ENCODE peak calls at places on chromosomes 7 and 10, in eight cellular contexts. Z is transverse colon, O is sigmoid colon, A is stomach, I is GM12891, K is HCT116, U is GM12878, W is prostate gland. Y is an unnamed sample.

GRCh38 chr10:13984647-13985155 is 346.0 kb downstream of the FRMD4A start:
- DNase-seq in Z (no peak), W (no peak), I (no peak), A (no peak), U (no peak), K (no peak), O (no peak), Y (no peak)

GRCh38 chr7:155692317-155692716 is 47.9 kb downstream of the RBM33 start:
- DNase-seq in A (no peak), Z (no peak), I (no peak), W (no peak), K (no peak), O (no peak), U (no peak), Y (no peak)

GRCh38 chr7:135771961-135772638 is 23.5 kb upstream of the FAM180A start:
- DNase-seq in Z (no peak), U (no peak), K (no peak), O (no peak), A (no peak), I (no peak), W (no peak), Y (no peak)

GRCh38 chr10:6053816-6054581 is 8.2 kb downstream of the IL2RA start:
- DNase-seq in Z (peak; percentile 52), U (no peak), O (peak; percentile 69), W (no peak), K (no peak), A (peak; percentile 68), I (no peak), Y (no peak)

GRCh38 chr7:123260428-123260960 is 60.7 kb upstream of the SLC13A1 start:
- DNase-seq in O (no peak), K (no peak), I (no peak), U (no peak), A (no peak), W (no peak), Z (peak; percentile 17), Y (no peak)

GRCh38 chr10:88227342-88228018 is 355.6 kb downstream of the RNLS start:
- DNase-seq in K (no peak), W (no peak), U (no peak), Z (peak; percentile 56), A (peak; percentile 32), O (peak; percentile 61), I (no peak), Y (no peak)

GRCh38 chr10:60425392-60426110 is 35.9 kb upstream of the ANK3 start:
- DNase-seq in A (no peak), W (no peak), U (no peak), I (no peak), O (no peak), K (no peak), Z (no peak), Y (no peak)

GRCh38 chr10:113073549-113074189 is 123.6 kb downstream of the TCF7L2 start:
- DNase-seq in A (peak; percentile 79), K (peak; percentile 97), W (no peak), U (no peak), O (peak; percentile 93), Z (peak; percentile 86), I (no peak), Y (no peak)

GRCh38 chr7:105932835-105933477 is 30.1 kb upstream of the CDHR3 start:
- DNase-seq in U (no peak), O (peak; percentile 74), Z (peak; percentile 16), K (no peak), A (no peak), I (no peak), W (no peak), Y (no peak)
- TF ChIP-seq POLR2AphosphoS5 in U (no peak), O (no peak), Z (no peak), K (no peak), A (no peak), I (no peak), W (no peak), Y (no peak)

GRCh38 chr7:44961844-44962482 is 16.9 kb downstream of the MYO1G start:
- DNase-seq in I (no peak), W (no peak), O (no peak), A (no peak), Z (no peak), K (no peak), U (no peak), Y (no peak)

GRCh38 chr7:44964831-44965440 is 13.9 kb downstream of the MYO1G start:
- DNase-seq in I (no peak), Z (no peak), W (no peak), U (no peak), O (peak; percentile 58), K (no peak), A (no peak), Y (no peak)

GRCh38 chr7:44963526-44964290 is 15.1 kb downstream of the MYO1G start:
- DNase-seq in A (no peak), K (no peak), I (no peak), Z (no peak), O (no peak), U (no peak), W (no peak), Y (no peak)

GRCh38 chr7:44964384-44964830 is 14.4 kb downstream of the MYO1G start:
- DNase-seq in O (no peak), Z (no peak), U (no peak), W (no peak), A (no peak), K (no peak), I (no peak), Y (no peak)

DNA sequence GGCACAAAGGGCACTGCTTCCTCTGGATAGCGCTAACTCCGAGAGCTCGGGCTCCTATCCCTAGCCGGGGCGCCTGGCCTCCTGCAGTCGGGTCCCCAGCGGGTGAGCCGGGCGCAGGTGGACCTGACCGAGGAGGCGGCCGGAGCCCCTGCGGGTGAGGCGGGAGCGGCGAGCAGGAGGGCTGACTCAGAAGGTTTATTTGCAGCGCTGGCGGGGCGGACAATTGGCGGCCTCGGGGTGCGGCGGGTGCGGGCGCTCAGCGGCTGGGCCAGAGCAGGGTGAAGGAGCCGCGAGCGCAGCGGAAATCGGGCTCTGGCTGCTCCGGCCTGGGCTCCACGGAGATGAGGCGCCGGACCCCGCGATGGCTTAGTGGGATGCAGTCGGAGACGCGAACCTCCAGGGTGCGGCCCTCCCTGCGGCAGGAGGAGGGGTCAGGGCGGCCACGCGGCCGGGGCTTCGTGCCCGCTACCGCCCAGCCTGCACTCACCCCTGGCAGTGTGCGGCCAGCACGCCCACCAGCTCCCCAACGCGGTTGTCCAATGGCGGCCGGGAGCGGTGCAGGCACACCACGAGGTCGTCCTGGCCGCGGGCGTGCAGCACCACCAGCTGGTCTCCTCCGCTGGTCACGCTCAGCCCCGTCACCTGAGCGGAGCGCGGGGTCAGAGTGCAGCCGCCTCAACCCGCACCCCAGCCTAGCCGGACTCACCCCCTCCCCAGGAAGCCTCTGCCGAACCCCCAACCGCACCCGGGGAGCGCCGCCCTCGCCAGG is 16.1 kb downstream of the MYO1G start:
- DNase-seq in A (peak; percentile 36), K (no peak), W (no peak), I (no peak), U (no peak), O (no peak), Z (no peak), Y (no peak)
- TF ChIP-seq POLR2A in A (no peak), K (no peak), W (no peak), I (no peak), U (peak; percentile 64), O (no peak), Z (no peak), Y (no peak)

GRCh38 chr10:104328636-104328915 is 9.7 kb downstream of the ITPRIP start:
- DNase-seq in W (no peak), O (no peak), A (no peak), I (no peak), U (no peak), Z (no peak), K (no peak), Y (no peak)

GRCh38 chr10:104329754-104330153 is 8.5 kb downstream of the ITPRIP start:
- DNase-seq in A (no peak), I (no peak), O (peak; percentile 64), U (no peak), Z (no peak), K (peak; percentile 47), W (no peak), Y (no peak)

GRCh38 chr10:104327745-104328635 is 10.3 kb downstream of the ITPRIP start:
- DNase-seq in Z (no peak), O (peak; percentile 81), I (no peak), A (no peak), W (no peak), K (no peak), U (no peak), Y (no peak)

GRCh38 chr10:104330168-104331117 is 7.8 kb downstream of the ITPRIP start:
- DNase-seq in K (no peak), W (no peak), U (no peak), Z (peak; percentile 54), O (peak; percentile 94), I (no peak), A (no peak), Y (no peak)

DNA sequence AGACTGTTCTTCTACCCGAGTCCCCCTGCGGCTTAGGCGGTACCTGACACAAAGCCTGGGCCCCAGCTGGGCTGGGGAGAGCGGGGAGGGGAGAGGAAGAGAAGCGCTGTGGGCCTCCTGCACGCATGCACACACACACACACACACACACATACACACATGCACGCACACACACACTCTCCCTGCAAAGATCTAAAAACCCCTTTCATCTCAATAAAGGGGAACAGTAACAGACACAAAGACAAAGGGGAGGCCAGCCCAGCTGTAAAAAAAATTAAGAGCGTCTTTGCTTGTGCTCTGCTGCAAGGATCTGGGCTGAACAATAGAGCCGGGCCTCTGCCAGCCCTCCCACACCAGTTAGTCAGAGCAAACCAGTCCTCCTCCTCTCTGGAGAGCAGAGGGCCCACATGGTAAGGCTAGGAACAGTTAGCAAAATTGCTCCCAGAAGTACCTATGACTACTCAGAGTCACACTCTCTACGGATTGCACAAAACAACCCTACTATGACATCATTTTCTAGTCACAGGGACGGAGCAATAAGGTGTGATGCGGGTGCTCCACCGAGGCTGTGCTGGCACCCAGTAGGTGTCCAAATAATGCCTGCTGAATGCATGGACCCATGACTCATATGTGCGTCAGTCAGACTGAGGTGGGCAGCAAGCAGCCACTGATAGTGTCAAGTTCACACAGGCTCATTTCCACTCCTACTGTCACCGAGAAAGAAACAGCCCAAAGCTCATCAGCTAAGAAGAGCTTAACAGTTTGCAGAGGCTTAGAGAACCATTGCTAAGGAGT is 9.2 kb downstream of the ITPRIP start:
- DNase-seq in O (peak; percentile 87), K (peak; percentile 94), Z (no peak), I (no peak), W (peak; percentile 79), A (no peak), U (no peak), Y (no peak)
- TF ChIP-seq POLR2AphosphoS5 in O (peak; percentile 29), K (peak; percentile 71), Z (peak; percentile 32), I (no peak), W (peak; percentile 63), A (peak; percentile 62), U (no peak), Y (no peak)

DNA sequence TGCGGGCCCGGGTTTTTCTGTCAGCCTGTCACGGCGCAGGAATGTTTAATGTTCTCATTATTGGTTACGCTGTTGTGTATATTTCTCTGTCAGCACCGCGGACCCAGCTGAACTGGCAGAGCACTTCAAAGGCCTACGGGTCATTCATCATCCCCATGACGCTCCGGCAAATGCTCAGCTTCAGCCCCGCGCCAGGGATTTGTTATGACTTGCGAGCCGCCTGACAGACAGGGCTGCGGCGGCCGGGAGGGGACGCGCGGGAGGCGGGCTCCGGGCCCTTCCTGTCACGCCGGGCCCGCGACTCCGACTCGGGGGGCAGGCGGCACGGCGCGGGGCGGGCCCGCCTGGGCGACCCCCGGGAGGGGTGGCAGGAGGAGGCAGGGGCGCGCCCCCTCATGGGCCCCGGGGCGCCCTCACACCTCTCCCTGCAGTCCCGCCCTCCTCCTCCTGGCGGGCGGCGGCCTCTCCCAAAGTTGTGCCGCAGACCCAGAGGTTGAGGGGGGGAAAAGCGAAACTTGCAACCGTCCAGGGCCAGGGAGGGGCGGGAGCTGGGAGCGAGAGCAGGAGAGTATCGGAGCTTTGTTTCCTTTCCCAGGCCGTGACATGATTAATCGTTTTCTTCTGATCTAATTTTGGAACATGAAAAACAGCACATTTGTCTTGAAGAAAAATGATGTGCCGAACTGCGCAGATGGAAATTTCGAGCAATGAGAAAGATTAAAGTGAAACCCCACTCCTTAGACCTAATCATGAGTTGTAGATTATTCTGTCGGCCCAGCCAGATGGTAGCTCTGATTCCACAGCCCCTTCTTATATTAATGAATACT is 59.3 kb upstream of the COMTD1 start:
- DNase-seq in Z (peak; percentile 74), W (peak; percentile 94), U (no peak), A (peak; percentile 74), I (peak; percentile 53), K (peak; percentile 64), O (peak; percentile 93), Y (peak; percentile 39)
- TF ChIP-seq POLR2A in Z (no peak), W (peak; percentile 50), U (no peak), A (no peak), I (no peak), K (no peak), O (no peak), Y (no peak)